ENCODE peak calls at places on chromosomes 4 and X, in nine cellular contexts. P is stimulated activated naive CD4-positive, alpha-beta T cell; W is Right ventricle myocardium inferior; Y is NCI-H2029 treated with DMSO at 0.1 percent for 48 hours; I is NCI-H748 treated with DMSO at 0.1 percent for 48 hours; A is activated CD4-positive, alpha-beta T cell treated with anti-CD3 and anti-CD28 coated beads, Interleukin-2, amount 50 U/mL, for 4 hours; N is breast epithelium; H is EL; Q is memory B cell. D is an unnamed sample.

GRCh38 chrX:120350458-120351138 is 11.3 kb upstream of the ATP1B4 start:
- DNase-seq in P (no peak), W (no peak), Y (no peak), I (no peak), A (no peak), N (no peak), H (no peak), Q (no peak), D (no peak)

GRCh38 chr4:76984127-76984526 is 34.6 kb downstream of the SEPTIN11 start:
- DNase-seq in P (peak), W (no peak), Y (no peak), I (no peak), A (no peak), N (no peak), H (peak), Q (no peak), D (peak)

GRCh38 chrX:29965634-29966033 is 249.7 kb upstream of the MAGEB2 start:
- DNase-seq in P (no peak), W (no peak), Y (no peak), I (no peak), A (no peak), N (no peak), H (no peak), Q (no peak), D (no peak)

GRCh38 chrX:48648299-48648698 is 35.3 kb upstream of the WAS start:
- DNase-seq in P (peak), W (no peak), Y (no peak), I (peak), A (peak), N (no peak), H (peak), Q (peak), D (peak)

GRCh38 chrX:6307156-6307555 is 78.5 kb upstream of the NLGN4X start:
- DNase-seq in P (no peak), W (no peak), Y (no peak), I (no peak), A (no peak), N (no peak), H (no peak), Q (no peak), D (no peak)

GRCh38 chr4:97911236-97911906 is 231.9 kb downstream of the STPG2 start:
- DNase-seq in P (no peak), W (no peak), Y (no peak), I (no peak), A (no peak), N (no peak), H (no peak), Q (no peak), D (no peak)

GRCh38 chr4:153520871-153521329 is 54.7 kb downstream of the TMEM131L start:
- DNase-seq in P (no peak), W (no peak), Y (no peak), I (no peak), A (no peak), N (no peak), H (no peak), Q (no peak), D (no peak)

GRCh38 chrX:5775985-5776384 is 452.7 kb downstream of the NLGN4X start:
- DNase-seq in P (no peak), W (no peak), Y (no peak), I (no peak), A (no peak), N (no peak), H (no peak), Q (no peak), D (no peak)

GRCh38 chrX:123190096-123190495 is 6.0 kb downstream of the GRIA3 start:
- DNase-seq in P (no peak), W (no peak), Y (no peak), I (no peak), A (no peak), N (no peak), H (no peak), Q (no peak), D (no peak)

GRCh38 chrX:136528645-136529315 is 3.2 kb upstream of the VGLL1 start:
- DNase-seq in P (no peak), W (no peak), Y (peak), I (no peak), A (no peak), N (no peak), H (no peak), Q (no peak), D (peak)

GRCh38 chrX:131827935-131828334 is 195.2 kb upstream of the STK26 start:
- DNase-seq in P (peak), W (no peak), Y (no peak), I (no peak), A (no peak), N (no peak), H (no peak), Q (no peak), D (peak)

GRCh38 chr4:113689394-113689793 is 72.1 kb downstream of the CAMK2D start:
- DNase-seq in P (no peak), W (no peak), Y (no peak), I (no peak), A (no peak), N (no peak), H (no peak), Q (no peak), D (no peak)

GRCh38 chrX:35439692-35440091 is 358.4 kb upstream of the MAGEB16 start:
- DNase-seq in P (no peak), W (no peak), Y (no peak), I (no peak), A (no peak), N (no peak), H (no peak), Q (no peak), D (peak)

GRCh38 chr4:69576251-69576877 is 63.1 kb downstream of the UGT2A2 start:
- DNase-seq in P (no peak), W (peak), Y (no peak), I (no peak), A (no peak), N (no peak), H (no peak), Q (no peak), D (no peak)

GRCh38 chr4:99074816-99075215 is 13.8 kb downstream of the ADH5 start:
- DNase-seq in P (no peak), W (no peak), Y (no peak), I (no peak), A (no peak), N (no peak), H (no peak), Q (no peak), D (no peak)

GRCh38 chrX:68114573-68115199 is 318.6 kb downstream of the OPHN1 start:
- DNase-seq in P (no peak), W (no peak), Y (no peak), I (no peak), A (no peak), N (no peak), H (peak), Q (no peak), D (peak)

GRCh38 chr4:66766557-66766956 is 778.7 kb downstream of the CENPC start:
- DNase-seq in P (no peak), W (no peak), Y (no peak), I (no peak), A (no peak), N (no peak), H (no peak), Q (no peak), D (no peak)

D was measured in epithelial cell of esophagus.